ENCODE peak calls at places on chromosomes 1 and 21, in four cellular contexts. M is GM13977, Z is HFF-Myc, R is kidney glomerular epithelial cell. C is an unnamed sample.

GRCh38 chr1:167489581-167490340 is 28.6 kb downstream of the CD247 start:
- DNase-seq in R (no peak), Z (no peak), M (no peak), C (no peak)

GRCh38 chr1:19786988-19787423 is 12.7 kb downstream of the TMCO4 start:
- DNase-seq in Z (no peak), R (no peak), M (no peak), C (no peak)

GRCh38 chr1:92653605-92654381 is 131.1 kb downstream of the EVI5 start:
- DNase-seq in Z (no peak), M (no peak), R (no peak), C (peak)

GRCh38 chr1:146013566-146013937 is 8.0 kb downstream of the HJV start:
- DNase-seq in R (no peak), Z (no peak), M (no peak), C (no peak)

GRCh38 chr1:212688338-212689047 is 11.1 kb downstream of the BATF3 start:
- DNase-seq in M (no peak), R (no peak), Z (no peak), C (no peak)

GRCh38 chr1:112513112-112513870 is 4.5 kb downstream of the WNT2B start:
- DNase-seq in R (no peak), Z (no peak), M (no peak), C (no peak)

GRCh38 chr1:84550826-84551225 is 23.4 kb downstream of the CTBS start:
- DNase-seq in M (no peak), Z (no peak), R (no peak), C (no peak)

GRCh38 chr1:17551755-17552234 is 12.3 kb downstream of the ARHGEF10L start:
- DNase-seq in Z (no peak), M (no peak), R (peak), C (peak)

GRCh38 chr21:37000381-37000780 is 6.1 kb upstream of the RIPPLY3 start:
- DNase-seq in M (no peak), R (no peak), Z (no peak), C (no peak)

GRCh38 chr1:15621975-15622374 is 4.7 kb downstream of the DDI2 start:
- DNase-seq in R (no peak), M (no peak), Z (no peak), C (no peak)

GRCh38 chr1:56529801-56530200 is 49.6 kb downstream of the PLPP3 start:
- DNase-seq in Z (no peak), R (no peak), M (no peak), C (no peak)

GRCh38 chr1:49229555-49229954 is 452.9 kb upstream of the BEND5 start:
- DNase-seq in R (peak), Z (no peak), M (no peak), C (no peak)

GRCh38 chr1:93592636-93592949 is 89.0 kb downstream of the BCAR3 start:
- DNase-seq in M (no peak), R (no peak), Z (no peak), C (no peak)

GRCh38 chr1:39132505-39133339 is 71.8 kb upstream of the MACF1 start:
- DNase-seq in R (no peak), M (no peak), Z (no peak), C (no peak)

GRCh38 chr1:221874285-221875003 is 132.6 kb upstream of the DUSP10 start:
- DNase-seq in R (no peak), M (no peak), Z (no peak), C (no peak)

GRCh38 chr1:30257742-30258380 is 465.5 kb downstream of the MATN1 start:
- DNase-seq in M (no peak), R (no peak), Z (no peak), C (no peak)

GRCh38 chr1:31714442-31715096 is 10.8 kb upstream of the COL16A1 start:
- DNase-seq in Z (no peak), R (peak), M (no peak), C (peak)

GRCh38 chr1:78408830-78409229 is 81.9 kb upstream of the PTGFR start:
- DNase-seq in R (no peak), M (no peak), Z (no peak), C (no peak)

GRCh38 chr1:153333902-153334301 is 14.7 kb downstream of the PGLYRP4 start:
- DNase-seq in M (no peak), Z (no peak), R (no peak), C (no peak)

GRCh38 chr1:53740621-53741105 is 1.7 kb upstream of the GLIS1 start:
- DNase-seq in R (peak), M (no peak), Z (peak), C (no peak)

GRCh38 chr1:29785554-29785953 is 549.2 kb downstream of the PTPRU start:
- DNase-seq in R (no peak), M (no peak), Z (no peak), C (no peak)

GRCh38 chr1:226132731-226133503 is 53.6 kb downstream of the ACBD3 start:
- DNase-seq in R (no peak), M (peak), Z (no peak), C (peak)

GRCh38 chr1:160432371-160432786 is 32.0 kb downstream of the VANGL2 start:
- DNase-seq in M (peak), R (no peak), Z (no peak), C (peak)

GRCh38 chr1:211652371-211652770 is 23.1 kb downstream of the NEK2 start:
- DNase-seq in Z (no peak), R (no peak), M (no peak), C (no peak)

GRCh38 chr21:45224189-45224938 is 63.3 kb downstream of the POFUT2 start:
- DNase-seq in Z (no peak), R (no peak), M (no peak), C (no peak)

GRCh38 chr1:11880911-11881748 is 22.4 kb upstream of the NPPB start:
- DNase-seq in R (no peak), Z (no peak), M (no peak), C (no peak)

GRCh38 chr1:60942896-60943633 is 139.3 kb upstream of the NFIA start:
- DNase-seq in M (peak), Z (no peak), R (no peak), C (peak)

GRCh38 chr21:45404726-45405270 is at the start of gene COL18A1:
- DNase-seq in Z (no peak), R (no peak), M (peak), C (no peak)

GRCh38 chr1:8355439-8356255 is 37.7 kb downstream of the SLC45A1 start:
- DNase-seq in M (no peak), R (no peak), Z (no peak), C (no peak)

GRCh38 chr1:58813801-58814200 is 30.0 kb upstream of the JUN start:
- DNase-seq in R (no peak), M (no peak), Z (no peak), C (no peak)

GRCh38 chr1:54312874-54313316 is 93.3 kb downstream of the SSBP3 start:
- DNase-seq in Z (peak), M (no peak), R (peak), C (no peak)

GRCh38 chr1:51936531-51936930 is 54.0 kb downstream of the RAB3B start:
- DNase-seq in Z (no peak), M (no peak), R (no peak), C (no peak)

GRCh38 chr1:78171736-78172590 is 126.2 kb downstream of the GIPC2 start:
- DNase-seq in R (peak), Z (no peak), M (no peak), C (no peak)

GRCh38 chr1:230215049-230215448 is 148.0 kb downstream of the GALNT2 start:
- DNase-seq in Z (no peak), M (no peak), R (no peak), C (no peak)

GRCh38 chr1:22641906-22642636 is 1.4 kb upstream of the C1QC start:
- DNase-seq in M (peak), Z (no peak), R (peak), C (peak)

GRCh38 chr1:47393141-47393540 is 22.9 kb upstream of the FOXE3 start:
- DNase-seq in M (no peak), Z (no peak), R (no peak), C (no peak)